ENCODE peak calls at places on chromosome 17, in five cellular contexts. J is right atrium auricular region; G is BE2C; U is CD8-positive, alpha-beta T cell; Y is ascending aorta. T is an unnamed sample.

GRCh38 chr17:7315570-7316243 is 547 bp upstream of the GPS2 start:
- DNase-seq in Y (no peak), J (no peak), U (no peak), G (no peak), T (no peak)

GRCh38 chr17:83078378-83079339 is 750 bp upstream of the METRNL start:
- DNase-seq in Y (no peak), U (no peak), G (no peak), J (no peak), T (peak; percentile 86)

GRCh38 chr17:10294162-10294561 is 78.6 kb downstream of the MYH13 start:
- DNase-seq in Y (no peak), U (no peak), J (no peak), G (no peak), T (no peak)

GRCh38 chr17:57899822-57900221 is 50.0 kb upstream of the MRPS23 start:
- DNase-seq in U (no peak), J (no peak), G (no peak), Y (no peak), T (peak; percentile 90)

GRCh38 chr17:77416096-77416713 is 275.4 kb downstream of the SEC14L1 start:
- DNase-seq in G (no peak), J (no peak), Y (no peak), U (no peak), T (no peak)

GRCh38 chr17:17553217-17554195 is 38.0 kb downstream of the PEMT start:
- DNase-seq in G (no peak), Y (no peak), U (no peak), J (no peak), T (no peak)

GRCh38 chr17:55238931-55239297 is 25.8 kb upstream of the HLF start:
- DNase-seq in U (no peak), G (peak; percentile 30), J (no peak), Y (no peak), T (no peak)

GRCh38 chr17:1735418-1735817 is 7.3 kb upstream of the SERPINF2 start:
- DNase-seq in J (no peak), G (no peak), U (no peak), Y (no peak), T (no peak)

GRCh38 chr17:45227631-45228120 is 6.0 kb downstream of the FMNL1 start:
- DNase-seq in Y (no peak), U (no peak), G (no peak), J (no peak), T (no peak)

GRCh38 chr17:45396496-45397205 is 36.0 kb downstream of the ARHGAP27 start:
- DNase-seq in J (no peak), Y (no peak), G (no peak), U (no peak), T (no peak)

GRCh38 chr17:48241131-48241591 is 133.6 kb downstream of the SNX11 start:
- DNase-seq in Y (peak; percentile 9), G (peak; percentile 7), U (no peak), J (peak; percentile 59), T (no peak)

GRCh38 chr17:30415491-30415890 is 36.8 kb downstream of the CPD start:
- DNase-seq in J (no peak), Y (no peak), U (no peak), G (no peak), T (no peak)

GRCh38 chr17:35245196-35245486 is 2.3 kb downstream of the SLFN5 start:
- DNase-seq in Y (no peak), J (no peak), U (no peak), G (no peak), T (no peak)

GRCh38 chr17:77779711-77780539 is 178.6 kb upstream of the TNRC6C start:
- DNase-seq in U (no peak), G (peak; percentile 95), Y (no peak), J (no peak), T (no peak)

GRCh38 chr17:38577645-38578173 is 28.0 kb downstream of the SRCIN1 start:
- DNase-seq in Y (no peak), U (no peak), G (no peak), J (no peak), T (no peak)

GRCh38 chr17:73949903-73950302 is 253.6 kb upstream of the RPL38 start:
- DNase-seq in U (no peak), J (no peak), Y (no peak), G (no peak), T (no peak)

GRCh38 chr17:60524463-60525346 is 1.3 kb downstream of the APPBP2 start:
- DNase-seq in Y (no peak), G (no peak), U (no peak), J (no peak), T (no peak)

GRCh38 chr17:5184284-5184683 is 7.4 kb downstream of the ZNF594 start:
- DNase-seq in Y (no peak), U (no peak), G (no peak), J (no peak), T (no peak)
- H3K9me3 ChIP-seq in Y (peaks cover 100% of the 10 kb centered on the region), U (peaks cover 41% of the 10 kb centered on the region), G (peaks cover 2% of the 10 kb centered on the region), J (peaks cover 45% of the 10 kb centered on the region), T (peaks cover 100% of the 10 kb centered on the region)

GRCh38 chr17:67833134-67833533 is 7.8 kb downstream of the BPTF start:
- DNase-seq in U (no peak), J (no peak), Y (no peak), G (no peak), T (no peak)
- H3K4me3 ChIP-seq in U (no peak overlapping the region), J (no peak overlapping the region), Y (no peak overlapping the region), G (no peak overlapping the region), T (no peak overlapping the region)

DNA sequence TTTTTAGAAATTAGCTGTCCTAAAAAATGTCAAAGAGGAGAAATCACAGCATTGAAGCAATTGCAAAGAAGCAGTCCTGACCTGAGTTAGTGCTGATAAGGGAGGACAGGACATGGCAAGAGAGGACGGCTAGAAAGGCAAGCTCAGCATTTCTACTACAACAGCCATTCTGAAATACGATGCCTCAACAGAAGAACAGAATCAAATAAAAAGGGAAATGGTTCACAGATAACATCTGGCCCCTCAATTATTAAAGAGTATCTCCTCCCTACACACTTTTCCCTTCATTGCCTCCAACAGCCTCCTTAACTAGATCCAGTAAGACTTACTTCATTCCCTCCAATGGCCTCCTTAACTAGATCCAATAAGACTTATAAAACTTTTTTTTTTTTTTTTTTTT is 18.2 kb downstream of the VPS53 start:
- DNase-seq in J (no peak), G (no peak), U (no peak), Y (no peak), T (no peak)
- TF ChIP-seq CTCF in J (no peak), G (no peak), U (no peak), Y (no peak), T (no peak)

GRCh38 chr17:39826334-39826733 is 37.8 kb downstream of the IKZF3 start:
- DNase-seq in U (no peak), J (no peak), G (no peak), Y (no peak), T (no peak)
- H3K9me3 ChIP-seq in U (peaks cover 7% of the 10 kb centered on the region), J (no peaks in the 10 kb centered on the region), G (peaks cover 7% of the 10 kb centered on the region), Y (no peaks in the 10 kb centered on the region), T (no peaks in the 10 kb centered on the region)

GRCh38 chr17:59331129-59331928 is at the start of gene YPEL2:
- DNase-seq in U (peak; percentile 85), Y (peak; percentile 87), J (peak; percentile 96), G (peak; percentile 99), T (peak; percentile 97)

GRCh38 chr17:59328534-59329095 is 2.8 kb upstream of the YPEL2 start:
- DNase-seq in G (no peak), U (no peak), Y (no peak), J (no peak), T (no peak)

GRCh38 chr17:59329558-59330313 is 1.7 kb upstream of the YPEL2 start:
- DNase-seq in J (peak; percentile 74), G (peak; percentile 68), U (no peak), Y (peak; percentile 22), T (peak; percentile 63)

GRCh38 chr17:59331929-59332889 is 754 bp downstream of the YPEL2 start:
- DNase-seq in Y (no peak), U (no peak), J (peak; percentile 69), G (peak; percentile 40), T (peak; percentile 92)

GRCh38 chr17:59330314-59330942 is 1.0 kb upstream of the YPEL2 start:
- DNase-seq in U (no peak), Y (peak; percentile 22), G (no peak), J (peak; percentile 77), T (no peak)
- H3K4me3 ChIP-seq in U (no peak overlapping the region), Y (peak overlapping the region; percentile 99), G (peak overlapping the region; percentile 7), J (peak overlapping the region; percentile 91), T (peak overlapping the region; percentile 98)